ENCODE peak calls at places on chromosome 12, in six cellular contexts. N is IMR-90, V is mesenchymal stem cell, H is neuronal stem cell, T is mesendoderm, B is H1. S is an unnamed sample.
A peak's percentile ranks its signal among the peaks of the same experiment; 100 is the strongest.

GRCh38 chr12:80681-81190 is 14.2 kb downstream of the IQSEC3 start:
- DNase-seq in H (no peak), T (no peak), B (no peak), V (no peak), N (no peak), S (peak; percentile 23)

GRCh38 chr12:18483723-18484325 is 222.5 kb downstream of the PIK3C2G start:
- DNase-seq in B (no peak), H (peak; percentile 23), V (no peak), T (no peak), N (no peak), S (no peak)

GRCh38 chr12:6952121-6952859 is 1.1 kb downstream of the PTPN6 start:
- DNase-seq in B (no peak), H (no peak), T (no peak), N (no peak), V (no peak), S (no peak)

GRCh38 chr12:118982308-118982707 is 967 bp downstream of the SRRM4 start:
- DNase-seq in H (no peak), T (no peak), V (no peak), N (no peak), B (no peak), S (no peak)

GRCh38 chr12:97235102-97235501 is 227.5 kb upstream of the RMST start:
- DNase-seq in B (peak; percentile 19), H (no peak), V (no peak), N (no peak), T (peak; percentile 64), S (peak; percentile 77)

GRCh38 chr12:34300376-34301250 is 278.3 kb downstream of the ALG10 start:
- DNase-seq in T (no peak), H (no peak), B (no peak), N (no peak), V (no peak), S (no peak)

GRCh38 chr12:2652011-2652400 is 142.8 kb upstream of the FKBP4 start:
- DNase-seq in B (no peak), H (no peak), N (no peak), T (no peak), V (no peak), S (no peak)

GRCh38 chr12:79546461-79547043 is 144.2 kb downstream of the PAWR start:
- DNase-seq in T (peak; percentile 79), V (no peak), H (no peak), N (no peak), B (no peak), S (no peak)

GRCh38 chr12:114625294-114625851 is 58.6 kb downstream of the TBX3 start:
- DNase-seq in H (peak; percentile 64), B (peak; percentile 43), T (peak; percentile 78), V (peak; percentile 59), N (peak; percentile 72), S (peak; percentile 83)

GRCh38 chr12:109461846-109462766 is 15.0 kb downstream of the KCTD10 start:
- DNase-seq in V (peak; percentile 86), B (no peak), T (peak; percentile 50), H (no peak), N (peak; percentile 95), S (no peak)

GRCh38 chr12:49888461-49889151 is 15.1 kb downstream of the FAIM2 start:
- DNase-seq in B (no peak), H (no peak), V (no peak), T (no peak), N (no peak), S (no peak)

GRCh38 chr12:113056631-113057488 is at the start of gene DTX1:
- DNase-seq in T (no peak), B (no peak), V (no peak), H (no peak), N (no peak), S (no peak)

GRCh38 chr12:26226629-26227375 is 31.4 kb downstream of the SSPN start:
- DNase-seq in H (peak; percentile 52), N (no peak), T (peak; percentile 57), B (peak; percentile 10), V (peak; percentile 48), S (peak; percentile 76)

GRCh38 chr12:78680596-78680995 is 184.0 kb upstream of the SYT1 start:
- DNase-seq in N (no peak), T (peak; percentile 93), V (no peak), B (no peak), H (no peak), S (no peak)

GRCh38 chr12:83143937-83144336 is 457.2 kb downstream of the TMTC2 start:
- DNase-seq in V (no peak), N (no peak), B (no peak), T (no peak), H (no peak), S (no peak)

GRCh38 chr12:120381752-120382419 is 12.9 kb upstream of the MSI1 start:
- DNase-seq in H (no peak), V (peak; percentile 73), B (no peak), N (peak; percentile 77), T (no peak), S (no peak)

GRCh38 chr12:113846275-113846674 is 119.8 kb downstream of the RBM19 start:
- DNase-seq in H (no peak), V (no peak), N (peak; percentile 31), B (no peak), T (peak; percentile 40), S (no peak)

GRCh38 chr12:3962661-3963483 is 89.7 kb upstream of the PARP11 start:
- DNase-seq in H (no peak), V (no peak), N (no peak), T (peak; percentile 68), B (no peak), S (peak; percentile 49)

GRCh38 chr12:3964404-3964803 is 91.2 kb upstream of the PARP11 start:
- DNase-seq in V (no peak), N (no peak), B (peak; percentile 17), H (peak; percentile 21), T (peak; percentile 83), S (peak; percentile 77)

GRCh38 chr12:3958534-3958933 is 85.3 kb upstream of the PARP11 start:
- DNase-seq in H (no peak), B (no peak), T (no peak), N (no peak), V (no peak), S (no peak)

GRCh38 chr12:3961573-3961972 is 88.4 kb upstream of the PARP11 start:
- DNase-seq in T (no peak), B (no peak), N (no peak), H (no peak), V (no peak), S (no peak)

GRCh38 chr12:3959799-3960560 is 86.8 kb upstream of the PARP11 start:
- DNase-seq in B (no peak), V (no peak), N (no peak), H (no peak), T (no peak), S (no peak)
- H2BK15ac ChIP-seq in B (no peak overlapping the region), V (no peak overlapping the region), N (no peak overlapping the region), H (no peak overlapping the region), T (no peak overlapping the region), S (no peak overlapping the region)

DNA sequence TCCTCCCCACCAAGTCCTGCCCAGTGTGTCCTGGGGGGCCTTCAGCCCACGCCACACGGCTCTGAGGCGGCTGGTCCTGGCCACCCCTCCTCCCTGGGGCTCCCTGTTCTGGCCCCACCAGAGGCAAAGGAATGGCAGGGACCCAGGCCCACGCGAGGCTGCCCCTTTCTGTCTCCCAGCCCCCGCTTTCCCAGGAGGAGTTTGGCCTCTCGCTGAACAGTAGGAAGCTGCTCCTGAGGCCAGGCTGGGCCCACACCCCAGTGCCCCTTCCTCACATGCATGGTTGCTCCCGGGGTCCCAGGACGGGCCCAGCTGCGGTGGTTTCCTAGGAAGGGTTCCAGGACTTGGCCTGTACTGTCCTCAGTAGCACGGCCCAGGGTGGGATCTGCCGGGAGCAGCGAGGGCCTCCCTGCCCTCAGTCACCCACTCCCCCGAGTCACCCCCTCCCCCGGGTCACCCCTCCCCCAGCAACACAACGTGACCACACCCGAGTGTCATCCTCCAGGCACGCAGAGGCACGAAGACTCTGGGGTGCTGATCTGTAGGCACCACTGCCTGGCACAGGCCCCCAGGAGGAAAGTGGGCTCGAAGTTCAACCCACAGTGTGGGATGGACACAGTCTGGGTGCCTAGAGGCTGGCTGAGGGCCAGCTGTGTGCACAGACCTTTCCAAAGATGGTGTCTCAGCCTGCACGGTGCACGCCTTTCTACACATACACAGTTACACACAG is 33.0 kb downstream of the LRCOL1 start:
- DNase-seq in T (no peak), N (no peak), V (no peak), H (no peak), B (no peak), S (no peak)
- H2BK15ac ChIP-seq in T (no peak overlapping the region), N (no peak overlapping the region), V (no peak overlapping the region), H (no peak overlapping the region), B (no peak overlapping the region), S (no peak overlapping the region)

DNA sequence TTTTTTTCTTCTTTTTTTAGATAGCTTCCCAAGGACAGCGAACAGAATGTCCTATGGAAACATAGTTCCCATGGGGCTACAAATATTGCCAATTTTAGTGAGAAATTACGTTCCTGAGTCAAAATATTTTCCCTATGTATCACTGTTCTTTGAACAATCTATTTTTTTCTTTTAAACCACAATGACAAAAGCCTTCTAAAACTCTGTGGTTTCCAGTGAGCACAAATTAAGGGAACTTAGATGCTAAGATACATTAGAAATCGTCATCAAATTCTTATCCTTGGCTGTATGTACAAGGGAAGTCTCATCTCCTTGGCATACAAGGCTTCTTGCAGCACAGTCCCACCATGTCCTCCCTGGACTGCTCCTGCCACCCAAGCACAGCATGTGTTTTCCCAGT is 17.9 kb downstream of the CPM start:
- DNase-seq in H (no peak), V (peak; percentile 38), N (peak; percentile 87), B (no peak), T (no peak), S (no peak)
- H2BK15ac ChIP-seq in H (no peak overlapping the region), V (no peak overlapping the region), N (peak overlapping the region; percentile 42), B (no peak overlapping the region), T (no peak overlapping the region), S (no peak overlapping the region)

GRCh38 chr12:111091036-111091435 is 170.7 kb upstream of the MYL2 start:
- DNase-seq in H (no peak), T (no peak), B (no peak), N (no peak), V (no peak), S (no peak)
- H2BK15ac ChIP-seq in H (no peak overlapping the region), T (no peak overlapping the region), B (no peak overlapping the region), N (no peak overlapping the region), V (no peak overlapping the region), S (no peak overlapping the region)

DNA sequence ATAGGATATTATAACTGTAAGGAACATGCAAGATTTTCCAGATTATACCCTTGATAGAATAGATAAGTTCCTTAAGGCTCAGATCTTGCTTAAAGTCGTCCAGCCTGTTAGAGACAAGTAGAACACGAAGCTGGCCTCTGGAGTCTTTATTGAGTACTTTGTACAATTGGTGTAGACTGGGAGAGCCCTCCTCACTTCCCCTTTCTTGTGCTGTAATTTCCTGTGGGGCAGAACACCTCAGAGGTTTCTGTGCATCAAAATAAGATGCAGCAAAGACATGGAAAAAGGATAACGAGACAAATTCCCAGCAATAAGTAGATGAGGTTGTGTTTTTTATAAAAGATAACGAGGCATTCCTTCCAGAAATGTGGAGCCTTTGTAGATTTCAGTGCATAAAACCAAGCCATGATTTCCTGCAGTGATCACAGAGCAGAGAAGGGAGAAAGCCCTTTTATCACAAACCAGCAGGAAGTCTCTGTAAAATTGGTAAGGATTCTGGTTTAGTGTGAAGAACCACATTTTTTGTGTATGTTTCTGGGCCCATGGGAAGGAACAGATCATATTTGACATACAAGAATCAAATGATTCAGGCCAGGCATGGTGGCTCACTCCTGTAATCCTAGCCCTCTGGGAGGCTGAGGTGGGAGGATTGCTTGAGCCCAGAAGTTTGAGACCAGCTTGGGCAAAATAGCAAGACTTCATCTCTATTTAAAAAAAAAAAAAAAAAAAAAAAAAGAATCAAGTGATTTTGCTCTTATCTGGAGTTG is 18.0 kb downstream of the GPRC5A start:
- DNase-seq in V (no peak), T (no peak), H (no peak), B (no peak), N (no peak), S (no peak)
- H2BK15ac ChIP-seq in V (no peak overlapping the region), T (no peak overlapping the region), H (no peak overlapping the region), B (no peak overlapping the region), N (no peak overlapping the region), S (no peak overlapping the region)

GRCh38 chr12:12701457-12701856 is 5.5 kb upstream of the GPR19 start:
- DNase-seq in B (no peak), N (no peak), T (peak; percentile 42), V (no peak), H (no peak), S (peak; percentile 77)
- H2BK15ac ChIP-seq in B (no peak overlapping the region), N (no peak overlapping the region), T (no peak overlapping the region), V (no peak overlapping the region), H (no peak overlapping the region), S (no peak overlapping the region)